ENCODE peak calls at places on chromosome 4, in four cellular contexts. B, N, V and X are unnamed samples.

GRCh38 chr4:99817310-99817885 is 771 bp downstream of the DAPP1 start:
- DNase-seq in B (no peak), N (no peak), V (no peak), X (no peak)

GRCh38 chr4:175125410-175126068 is 207.4 kb downstream of the ADAM29 start:
- DNase-seq in B (no peak), N (no peak), V (no peak), X (no peak)

GRCh38 chr4:138952405-138952804 is 63.2 kb upstream of the NOCT start:
- DNase-seq in B (no peak), N (no peak), V (no peak), X (no peak)

GRCh38 chr4:76767983-76768382 is 130.0 kb downstream of the SOWAHB start:
- DNase-seq in B (no peak), N (no peak), V (no peak), X (no peak)

GRCh38 chr4:28007693-28008092 is 1147.1 kb downstream of the STIM2 start:
- DNase-seq in B (no peak), N (no peak), V (no peak), X (no peak)

GRCh38 chr4:38189445-38189844 is 229.2 kb downstream of the PTTG2 start:
- DNase-seq in B (no peak), N (no peak), V (peak; percentile 80), X (no peak)

GRCh38 chr4:89336818-89337395 is 29.3 kb upstream of the GPRIN3 start:
- DNase-seq in B (no peak), N (no peak), V (no peak), X (no peak)

GRCh38 chr4:3322059-3322550 is 29.3 kb downstream of the RGS12 start:
- DNase-seq in B (no peak), N (no peak), V (peak; percentile 60), X (peak; percentile 47)

GRCh38 chr4:157727163-157727562 is 445.7 kb downstream of the GASK1B start:
- DNase-seq in B (no peak), N (no peak), V (no peak), X (no peak)

GRCh38 chr4:127844605-127845116 is 36.0 kb upstream of the PLK4 start:
- DNase-seq in B (no peak), N (no peak), V (no peak), X (no peak)